ENCODE peak calls at places on chromosomes 2 and 18, in four cellular contexts. G, E, U and A are unnamed samples.
A peak's percentile ranks its signal among the peaks of the same experiment; 100 is the strongest.

GRCh38 chr2:206004004-206004693 is 81.8 kb downstream of the INO80D start:
- DNase-seq in E (no peak), G (no peak), U (peak; percentile 18), A (no peak)

GRCh38 chr2:120793682-120794403 is 58.2 kb downstream of the GLI2 start:
- DNase-seq in E (no peak), U (no peak), G (no peak), A (no peak)

GRCh38 chr18:45993441-45993840 is 26.3 kb upstream of the EPG5 start:
- DNase-seq in E (peak; percentile 96), G (no peak), U (peak; percentile 91), A (no peak)

GRCh38 chr2:37389984-37390765 is 45.7 kb downstream of the QPCT start:
- DNase-seq in E (peak; percentile 91), U (peak; percentile 96), G (no peak), A (no peak)

GRCh38 chr18:63878343-63878742 is 9.2 kb upstream of the SERPINB2 start:
- DNase-seq in U (peak; percentile 22), G (no peak), E (no peak), A (no peak)

GRCh38 chr2:109324859-109325258 is 195.9 kb downstream of the SH3RF3 start:
- DNase-seq in U (peak; percentile 95), E (peak; percentile 79), G (peak; percentile 66), A (no peak)

GRCh38 chr2:950627-950992 is at the start of gene SNTG2:
- DNase-seq in U (no peak), G (no peak), E (no peak), A (no peak)

GRCh38 chr2:182713611-182714010 is 2.4 kb upstream of the DNAJC10 start:
- DNase-seq in U (no peak), G (no peak), E (no peak), A (no peak)

GRCh38 chr2:215699698-215700407 is 264.0 kb upstream of the FN1 start:
- DNase-seq in U (no peak), G (no peak), E (no peak), A (no peak)

GRCh38 chr2:27705851-27706622 is 42.3 kb downstream of the SLC4A1AP start:
- DNase-seq in E (peak; percentile 98), G (peak; percentile 78), U (peak; percentile 99), A (peak; percentile 82)

GRCh38 chr2:169999041-169999440 is 171.8 kb downstream of the UBR3 start:
- DNase-seq in E (no peak), G (no peak), U (no peak), A (no peak)

GRCh38 chr2:66775730-66776422 is 341.0 kb downstream of the MEIS1 start:
- DNase-seq in U (no peak), E (no peak), G (no peak), A (no peak)

GRCh38 chr18:34048423-34048822 is 176.3 kb downstream of the NOL4 start:
- DNase-seq in G (no peak), E (no peak), U (no peak), A (no peak)

GRCh38 chr2:198775737-198776136 is 682.0 kb downstream of the SATB2 start:
- DNase-seq in G (no peak), E (no peak), U (no peak), A (no peak)

GRCh38 chr2:169709970-169710369 is 15.7 kb downstream of the PHOSPHO2 start:
- DNase-seq in G (no peak), E (no peak), U (no peak), A (no peak)

GRCh38 chr2:89763254-89763580 is 1071.7 kb downstream of the RPIA start:
- DNase-seq in G (no peak), E (no peak), U (no peak), A (peak; percentile 64)

GRCh38 chr18:77132369-77133050 is at the start of gene MBP:
- DNase-seq in E (peak; percentile 53), U (no peak), G (peak; percentile 64), A (peak; percentile 83)

GRCh38 chr2:28300921-28301341 is 91.7 kb upstream of the FOSL2 start:
- DNase-seq in G (no peak), U (peak; percentile 98), E (no peak), A (no peak)

GRCh38 chr2:16629770-16630169 is 35.9 kb downstream of the CYRIA start:
- DNase-seq in E (peak; percentile 4), G (no peak), U (no peak), A (no peak)

DNA sequence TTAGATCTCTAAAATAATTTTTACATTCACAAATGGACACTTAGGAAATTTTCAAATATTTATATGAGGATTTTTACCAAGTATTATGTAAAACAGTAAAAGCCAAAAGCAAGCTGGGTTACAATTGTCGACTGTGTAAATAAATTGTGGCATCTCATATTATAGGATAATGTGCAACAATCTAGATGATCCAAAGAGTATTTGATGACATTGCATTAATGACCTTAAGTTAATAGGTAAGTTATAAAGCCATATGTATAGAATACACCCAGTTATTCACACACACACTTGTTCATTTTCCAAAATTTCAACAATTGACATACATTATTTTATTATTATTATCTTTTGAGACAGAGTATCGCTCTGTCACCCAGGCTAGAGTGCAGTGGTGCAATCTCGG is 69.3 kb downstream of the ATP8B1 start:
- DNase-seq in U (no peak), E (no peak), G (no peak), A (no peak)
- H3K27ac ChIP-seq in U (no peak overlapping the region), E (no peak overlapping the region), G (no peak overlapping the region), A (no peak overlapping the region)

GRCh38 chr2:106293379-106293778 is 99.3 kb upstream of the UXS1 start:
- DNase-seq in U (no peak), G (no peak), E (no peak), A (no peak)

GRCh38 chr2:106292627-106293026 is 98.5 kb upstream of the UXS1 start:
- DNase-seq in E (no peak), U (no peak), G (no peak), A (no peak)

GRCh38 chr2:106288873-106289272 is 94.8 kb upstream of the UXS1 start:
- DNase-seq in U (no peak), E (no peak), G (no peak), A (no peak)

GRCh38 chr2:106296182-106296815 is 102.2 kb upstream of the UXS1 start:
- DNase-seq in U (no peak), G (no peak), E (no peak), A (no peak)

GRCh38 chr2:106294182-106294581 is 100.1 kb upstream of the UXS1 start:
- DNase-seq in U (no peak), E (no peak), G (no peak), A (no peak)
- H3K4me3 ChIP-seq in U (no peak overlapping the region), E (no peak overlapping the region), G (no peak overlapping the region), A (no peak overlapping the region)

GRCh38 chr2:119481501-119482455 is 42.5 kb downstream of the SCTR start:
- DNase-seq in E (no peak), G (no peak), U (no peak), A (no peak)
- H3K27ac ChIP-seq in E (no peak overlapping the region), G (peak overlapping the region; percentile 63), U (no peak overlapping the region), A (no peak overlapping the region)

GRCh38 chr2:133817680-133818566 is 249.7 kb upstream of the NCKAP5 start:
- DNase-seq in U (peak; percentile 99), E (peak; percentile 56), G (no peak), A (peak; percentile 83)
- H3K4me3 ChIP-seq in U (no peak overlapping the region), E (no peak overlapping the region), G (no peak overlapping the region), A (no peak overlapping the region)

DNA sequence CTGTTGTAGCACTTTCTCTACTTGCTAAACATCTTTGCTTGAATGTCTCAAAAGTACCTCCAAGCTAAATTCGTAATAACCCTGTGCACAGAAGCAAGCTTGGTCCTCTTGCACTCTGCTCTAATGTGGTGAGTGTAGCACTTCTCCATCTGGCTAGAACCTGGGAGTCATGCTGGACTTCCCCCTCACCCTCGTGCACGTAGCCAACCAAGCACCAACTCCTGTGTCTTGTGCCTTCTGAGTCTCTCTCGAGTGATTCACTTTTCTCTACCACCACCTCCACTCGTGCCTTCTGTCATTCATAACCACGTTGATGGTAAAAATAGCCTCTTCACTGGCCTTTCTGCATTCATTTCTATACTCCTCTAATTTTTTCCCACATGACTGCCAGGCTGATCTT is 91.9 kb upstream of the KCNE4 start:
- DNase-seq in U (peak; percentile 76), G (no peak), E (no peak), A (no peak)
- H3K27ac ChIP-seq in U (no peak overlapping the region), G (no peak overlapping the region), E (no peak overlapping the region), A (peak overlapping the region; percentile 51)